ENCODE peak calls at places on chromosomes 16 and 17, in four cellular contexts. B is cardiac muscle cell, C is ascending aorta, N is HFFc6. P is an unnamed sample.
A peak's percentile ranks its signal among the peaks of the same experiment; 100 is the strongest.

GRCh38 chr16:54931041-54931756 is 534 bp downstream of the IRX5 start:
- DNase-seq in B (peak; percentile 64), C (peak; percentile 74), N (peak; percentile 52), P (no peak)

GRCh38 chr16:48879173-48879926 is 269.4 kb upstream of the N4BP1 start:
- DNase-seq in B (no peak), C (no peak), N (no peak), P (no peak)

GRCh38 chr17:55398689-55399088 is 22.9 kb downstream of the MMD start:
- DNase-seq in B (peak; percentile 67), C (no peak), N (peak; percentile 4), P (no peak)

GRCh38 chr17:60129164-60129563 is 20.6 kb upstream of the CA4 start:
- DNase-seq in B (no peak), C (peak; percentile 19), N (no peak), P (no peak)

GRCh38 chr17:27226611-27227234 is 67.2 kb upstream of the WSB1 start:
- DNase-seq in B (no peak), C (no peak), N (peak; percentile 50), P (no peak)

GRCh38 chr16:21610006-21610544 is 10.7 kb downstream of the METTL9 start:
- DNase-seq in B (no peak), C (no peak), N (no peak), P (no peak)

GRCh38 chr16:67571981-67572431 is 9.7 kb downstream of the CTCF start:
- DNase-seq in B (no peak), C (no peak), N (peak; percentile 73), P (peak; percentile 48)

GRCh38 chr16:22380529-22380928 is 6.1 kb upstream of the CDR2 start:
- DNase-seq in B (no peak), C (no peak), N (peak; percentile 18), P (no peak)

GRCh38 chr16:86509759-86510464 is 415 bp upstream of the FOXF1 start:
- DNase-seq in B (peak; percentile 64), C (no peak), N (peak; percentile 76), P (peak; percentile 90)

GRCh38 chr16:12558641-12559040 is 245.0 kb downstream of the CPPED1 start:
- DNase-seq in B (no peak), C (no peak), N (no peak), P (no peak)

GRCh38 chr16:8859913-8860881 is 8.6 kb downstream of the CARHSP1 start:
- DNase-seq in B (no peak), C (no peak), N (no peak), P (no peak)

GRCh38 chr16:51164167-51164566 is 13.1 kb upstream of the SALL1 start:
- DNase-seq in B (peak; percentile 24), C (no peak), N (peak; percentile 79), P (no peak)

GRCh38 chr17:5002121-5002788 is 4.5 kb downstream of the KIF1C start:
- DNase-seq in B (no peak), C (no peak), N (no peak), P (no peak)

GRCh38 chr16:31568577-31569359 is 41.1 kb downstream of the AHSP start:
- DNase-seq in B (peak; percentile 10), C (no peak), N (no peak), P (no peak)

GRCh38 chr16:62224810-62225209 is 188.6 kb upstream of the CDH8 start:
- DNase-seq in B (no peak), C (no peak), N (no peak), P (no peak)

GRCh38 chr16:62225675-62226074 is 189.4 kb upstream of the CDH8 start:
- DNase-seq in B (peak; percentile 69), C (no peak), N (no peak), P (no peak)
- TF ChIP-seq CTCF in B (no peak), C (no peak), N (peak; percentile 43), P (no peak)

GRCh38 chr17:44230139-44230695 is 10.7 kb upstream of the UBTF start:
- DNase-seq in B (no peak), C (no peak), N (no peak), P (no peak)
- TF ChIP-seq CTCF in B (no peak), C (no peak), N (no peak), P (no peak)

GRCh38 chr17:70144260-70144846 is 25.0 kb upstream of the KCNJ2 start:
- DNase-seq in B (peak; percentile 30), C (no peak), N (peak; percentile 24), P (no peak)
- TF ChIP-seq CTCF in B (peak; percentile 56), C (peak; percentile 64), N (peak; percentile 92), P (peak; percentile 50)

DNA sequence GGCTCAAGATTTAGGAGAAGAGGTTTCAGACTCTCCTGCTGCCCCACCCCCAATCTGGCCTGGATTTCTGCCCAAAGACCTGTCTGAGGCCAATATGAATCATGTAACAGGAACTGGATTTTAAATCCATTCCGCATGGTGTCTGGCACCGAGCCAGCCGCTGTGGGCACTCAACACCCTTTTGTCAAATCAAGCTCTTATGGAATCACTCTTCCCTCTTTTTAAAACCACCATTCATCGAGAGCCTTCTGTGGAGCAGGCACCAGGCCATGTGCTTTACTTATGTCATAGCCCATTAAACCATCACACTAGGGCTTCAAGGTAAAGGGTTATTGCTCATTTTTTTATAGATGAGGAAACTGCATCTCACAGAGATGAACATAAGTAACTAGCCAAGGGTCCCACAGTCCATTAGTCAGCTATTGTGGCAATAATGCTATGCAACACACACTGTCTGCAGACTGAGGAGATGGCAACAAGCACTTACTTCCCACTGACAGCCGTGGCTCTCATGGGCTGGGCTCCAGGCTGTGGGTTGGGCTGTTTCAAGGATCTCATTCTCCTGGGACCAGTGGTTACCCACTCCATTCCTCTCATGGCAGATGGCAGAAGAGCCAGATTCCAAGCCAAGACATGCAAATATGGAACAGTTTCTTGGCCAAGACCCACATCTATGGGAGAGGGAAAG is 93.6 kb downstream of the WSCD1 start:
- DNase-seq in B (peak; percentile 15), C (no peak), N (no peak), P (no peak)
- TF ChIP-seq CTCF in B (no peak), C (no peak), N (no peak), P (no peak)

DNA sequence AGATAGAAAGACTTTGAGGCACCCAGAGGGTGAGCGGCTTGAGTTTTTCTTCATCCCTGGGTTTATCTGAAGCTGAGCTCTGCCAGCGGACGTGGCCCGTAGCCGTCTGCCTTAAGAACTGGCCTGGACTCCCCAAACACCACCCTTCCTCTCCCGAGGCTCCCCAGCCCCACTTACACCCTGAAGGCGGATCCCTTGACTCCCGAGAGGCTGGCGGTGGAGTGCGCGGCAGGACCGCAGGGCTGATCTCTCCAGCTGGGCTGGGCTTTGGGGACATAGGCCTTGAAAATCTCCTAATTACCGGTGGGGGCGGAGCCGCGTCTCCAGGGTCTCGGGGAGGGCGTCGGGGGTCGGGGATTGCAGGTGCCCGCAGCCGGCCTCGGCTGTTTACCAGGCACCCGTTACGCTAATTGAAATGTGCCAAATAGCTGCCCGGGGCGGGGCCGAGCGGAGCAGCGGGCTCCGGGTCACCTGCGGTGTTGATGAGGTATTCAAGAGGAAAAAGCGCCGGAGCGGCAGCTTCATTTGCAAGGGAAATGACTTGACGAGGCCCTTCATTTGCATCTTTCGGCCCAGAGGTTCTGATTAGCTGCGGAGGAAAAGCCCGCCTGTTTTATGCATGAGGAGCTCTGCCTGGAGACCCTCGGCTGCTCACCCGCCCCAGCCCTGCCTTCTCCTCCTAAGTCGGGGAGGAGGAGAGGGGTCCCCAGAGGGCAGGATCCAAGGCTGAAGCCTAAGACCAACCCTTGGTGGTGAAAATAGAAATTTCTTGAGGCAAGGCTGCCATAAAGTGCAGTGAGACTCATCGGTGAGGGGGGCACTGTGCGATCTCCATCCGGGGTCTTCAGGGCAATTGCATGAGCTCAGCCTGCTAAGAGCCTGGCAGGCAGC is 100.7 kb downstream of the MGAT5B start:
- DNase-seq in B (peak; percentile 89), C (no peak), N (no peak), P (no peak)
- TF ChIP-seq CTCF in B (no peak), C (no peak), N (no peak), P (no peak)

DNA sequence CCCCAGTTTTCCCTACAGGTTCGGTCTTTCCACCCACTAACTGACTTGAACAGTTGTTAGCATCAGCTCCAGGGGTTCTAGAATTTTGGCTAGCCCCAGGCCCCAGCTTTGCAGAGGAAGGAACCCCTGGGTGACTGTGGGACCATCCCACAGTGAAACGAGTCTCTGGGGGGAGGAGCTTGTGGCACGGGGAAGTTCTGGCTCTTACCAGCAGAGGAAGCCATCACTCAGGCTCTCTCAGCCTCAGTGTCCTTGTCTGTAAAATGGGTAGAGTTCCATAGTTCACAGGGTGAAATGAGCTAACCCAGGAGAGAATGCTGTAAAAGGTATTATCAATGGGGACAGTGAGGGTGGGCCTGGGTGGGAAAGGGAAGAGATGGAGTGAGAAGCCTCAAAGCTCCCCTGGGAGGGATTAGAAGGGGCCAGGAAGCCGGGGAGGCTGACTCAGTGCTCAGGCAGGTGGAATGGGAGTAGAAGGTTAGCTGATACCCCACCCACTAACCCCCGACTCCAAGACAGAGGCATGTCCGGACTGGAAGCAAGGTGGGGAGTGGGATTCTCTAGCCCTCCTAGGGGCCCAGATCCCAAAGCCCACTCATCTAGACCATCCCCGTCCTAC is 30.9 kb upstream of the CDC42EP4 start:
- DNase-seq in B (no peak), C (no peak), N (no peak), P (no peak)
- TF ChIP-seq CTCF in B (no peak), C (peak; percentile 28), N (peak; percentile 15), P (no peak)

GRCh38 chr17:45235071-45236001 is 13.7 kb downstream of the FMNL1 start:
- DNase-seq in B (peak; percentile 84), C (peak; percentile 84), N (peak; percentile 37), P (no peak)

GRCh38 chr17:45236002-45236606 is 14.4 kb downstream of the FMNL1 start:
- DNase-seq in B (no peak), C (no peak), N (no peak), P (no peak)

GRCh38 chr17:45233423-45233924 is 11.8 kb downstream of the FMNL1 start:
- DNase-seq in B (no peak), C (no peak), N (no peak), P (no peak)

GRCh38 chr17:45232514-45233422 is 11.1 kb downstream of the FMNL1 start:
- DNase-seq in B (no peak), C (no peak), N (no peak), P (no peak)

DNA sequence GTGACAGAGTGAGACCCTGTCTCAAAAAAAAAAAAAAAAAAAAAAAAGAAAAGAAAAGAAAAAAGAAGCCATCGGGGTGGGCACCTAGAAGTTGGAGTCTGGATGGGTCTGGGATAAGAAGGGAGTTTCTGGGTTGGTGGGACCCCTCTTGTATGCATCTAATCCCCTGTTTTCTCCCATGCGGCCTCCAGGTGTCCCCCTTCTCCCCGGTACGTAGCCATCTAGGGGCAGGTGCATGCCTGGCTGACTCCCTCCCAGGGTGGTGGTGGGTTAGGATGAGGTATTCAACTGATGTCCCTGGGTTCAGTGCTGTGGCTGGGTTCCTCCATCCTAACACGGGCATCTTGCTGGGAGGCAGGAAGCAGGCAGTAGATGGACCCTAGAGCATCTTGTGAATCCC is 13.0 kb downstream of the FMNL1 start:
- DNase-seq in B (peak; percentile 55), C (no peak), N (no peak), P (no peak)
- TF ChIP-seq CTCF in B (peak; percentile 23), C (no peak), N (peak; percentile 28), P (peak; percentile 8)

DNA sequence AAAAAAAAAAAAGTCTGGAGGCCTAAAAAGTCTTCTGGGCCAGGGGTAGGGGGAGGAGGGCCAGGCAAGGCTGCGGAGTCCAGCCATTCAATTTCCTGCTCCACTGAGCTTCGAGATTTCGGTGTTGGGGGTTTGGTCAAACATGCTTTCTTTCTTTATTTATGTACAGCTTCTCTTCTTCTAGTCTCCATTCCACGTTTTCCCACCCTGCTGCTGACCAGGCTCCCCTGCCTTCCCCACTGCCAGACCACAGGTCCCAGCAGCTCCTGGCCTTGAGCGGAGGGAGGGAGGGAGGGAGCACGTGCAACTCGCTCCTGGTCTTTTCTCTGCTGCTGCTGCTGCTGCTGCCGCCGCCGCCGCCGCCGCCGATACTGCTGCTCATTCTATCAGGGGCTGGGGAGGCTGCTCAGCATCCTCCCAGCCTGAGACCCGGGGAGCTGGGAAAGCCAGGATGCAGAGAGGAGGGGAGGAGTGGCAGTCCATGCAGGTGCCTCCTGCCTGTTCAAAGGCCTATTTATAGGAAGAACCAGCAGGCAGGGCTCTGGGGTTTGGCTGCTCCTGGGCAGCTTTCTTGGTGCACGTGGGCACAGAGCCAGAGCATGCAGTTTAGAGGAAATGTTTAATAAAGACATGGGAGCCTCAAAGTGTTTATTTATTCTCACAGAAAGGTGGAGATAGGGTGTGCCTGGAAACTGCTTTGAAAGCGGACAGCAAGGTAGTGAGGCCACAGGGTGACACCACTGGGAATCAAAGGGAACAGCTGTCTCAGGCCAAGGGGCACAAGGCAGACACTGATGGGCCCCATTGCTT is 23.4 kb upstream of the ZFHX3 start:
- DNase-seq in B (peak; percentile 78), C (peak; percentile 80), N (no peak), P (no peak)
- TF ChIP-seq CTCF in B (no peak), C (no peak), N (no peak), P (no peak)

P was measured in AG09319.